ENCODE peak calls at places on chromosomes 5 and 9, in eight cellular contexts. I, M, Z, P, D, G, N and C are unnamed samples.

GRCh38 chr9:20405086-20405485 is 217.2 kb downstream of the MLLT3 start:
- DNase-seq in I (no peak), M (no peak), Z (no peak), P (no peak), D (no peak), G (no peak), N (no peak), C (no peak)

GRCh38 chr9:73239868-73240267 is 88.2 kb downstream of the ANXA1 start:
- DNase-seq in I (no peak), M (no peak), Z (no peak), P (no peak), D (no peak), G (no peak), N (no peak), C (no peak)

GRCh38 chr5:75716715-75717081 is 539 bp downstream of the POC5 start:
- DNase-seq in I (peak; percentile 53), M (no peak), Z (peak; percentile 81), P (no peak), D (no peak), G (no peak), N (no peak), C (no peak)

GRCh38 chr5:3801967-3802366 is 206.3 kb downstream of the IRX1 start:
- DNase-seq in I (no peak), M (no peak), Z (no peak), P (no peak), D (no peak), G (no peak), N (no peak), C (no peak)

GRCh38 chr5:180090769-180091546 is 19.4 kb upstream of the RNF130 start:
- DNase-seq in I (peak; percentile 89), M (peak; percentile 27), Z (no peak), P (peak; percentile 41), D (peak; percentile 34), G (no peak), N (peak; percentile 64), C (no peak)

GRCh38 chr5:81334304-81335061 is 33.1 kb downstream of the ZCCHC9 start:
- DNase-seq in I (no peak), M (no peak), Z (no peak), P (no peak), D (no peak), G (no peak), N (no peak), C (peak; percentile 84)

GRCh38 chr5:139251695-139252288 is 41.7 kb upstream of the MATR3 start:
- DNase-seq in I (no peak), M (no peak), Z (no peak), P (no peak), D (no peak), G (no peak), N (no peak), C (no peak)

GRCh38 chr5:113082547-113082905 is 105.9 kb downstream of the DCP2 start:
- DNase-seq in I (no peak), M (no peak), Z (no peak), P (no peak), D (no peak), G (no peak), N (no peak), C (no peak)

GRCh38 chr5:142671801-142672200 is 14.1 kb downstream of the FGF1 start:
- DNase-seq in I (no peak), M (no peak), Z (no peak), P (no peak), D (no peak), G (no peak), N (no peak), C (no peak)

GRCh38 chr5:115490601-115491000 is 54.0 kb downstream of the FEM1C start:
- DNase-seq in I (peak; percentile 15), M (no peak), Z (no peak), P (no peak), D (no peak), G (no peak), N (no peak), C (no peak)

GRCh38 chr5:10856646-10857332 is 95.8 kb upstream of the DAP start:
- DNase-seq in I (peak; percentile 95), M (peak; percentile 28), Z (peak; percentile 79), P (peak; percentile 16), D (no peak), G (no peak), N (no peak), C (peak; percentile 87)

GRCh38 chr5:138662599-138662998 is 87.4 kb upstream of the HSPA9 start:
- DNase-seq in I (no peak), M (no peak), Z (no peak), P (no peak), D (no peak), G (no peak), N (no peak), C (no peak)

GRCh38 chr5:122755740-122756139 is 19.1 kb upstream of the SNX2 start:
- DNase-seq in I (no peak), M (no peak), Z (no peak), P (no peak), D (no peak), G (no peak), N (no peak), C (no peak)

GRCh38 chr5:84494453-84494852 is 109.8 kb upstream of the EDIL3 start:
- DNase-seq in I (no peak), M (no peak), Z (no peak), P (no peak), D (no peak), G (no peak), N (no peak), C (no peak)

GRCh38 chr5:16695779-16696178 is 79.0 kb upstream of the RETREG1 start:
- DNase-seq in I (no peak), M (no peak), Z (no peak), P (no peak), D (no peak), G (no peak), N (no peak), C (no peak)

GRCh38 chr5:16691731-16692130 is 74.9 kb upstream of the RETREG1 start:
- DNase-seq in I (no peak), M (no peak), Z (no peak), P (no peak), D (no peak), G (no peak), N (no peak), C (no peak)

GRCh38 chr5:16690243-16690839 is 73.5 kb upstream of the RETREG1 start:
- DNase-seq in I (peak; percentile 85), M (no peak), Z (no peak), P (no peak), D (peak; percentile 16), G (no peak), N (peak; percentile 19), C (no peak)

GRCh38 chr5:16687898-16688297 is 71.1 kb upstream of the RETREG1 start:
- DNase-seq in I (no peak), M (no peak), Z (no peak), P (no peak), D (no peak), G (no peak), N (no peak), C (no peak)

DNA sequence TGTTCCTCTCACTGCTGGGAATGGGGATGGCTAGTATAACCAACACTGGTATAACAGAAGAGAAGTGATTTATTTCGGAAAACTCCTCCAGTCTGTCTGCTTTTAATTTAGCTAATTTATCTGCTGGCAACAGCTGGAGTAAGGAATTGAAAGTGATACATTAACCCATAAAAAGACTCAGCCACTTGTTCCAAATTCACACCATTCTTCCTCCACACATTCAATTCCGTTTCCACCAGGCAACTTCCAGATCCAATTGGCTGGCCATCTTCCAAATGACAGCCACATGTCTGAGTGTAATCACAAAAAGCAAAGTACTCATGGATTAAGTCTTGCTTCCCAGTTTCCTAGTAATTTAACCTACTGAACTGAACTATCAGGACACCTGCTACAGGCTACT is 77.1 kb upstream of the RETREG1 start:
- DNase-seq in I (no peak), M (no peak), Z (no peak), P (no peak), D (no peak), G (no peak), N (no peak), C (no peak)
- H3K36me3 ChIP-seq in I (peaks cover 58% of the 10 kb centered on the region), M (no peaks in the 10 kb centered on the region), Z (peaks cover 8% of the 10 kb centered on the region), P (no peaks in the 10 kb centered on the region), D (no peaks in the 10 kb centered on the region), G (no peaks in the 10 kb centered on the region), N (no peaks in the 10 kb centered on the region), C (no peaks in the 10 kb centered on the region)

GRCh38 chr9:111661150-111661801 is at the start of gene GNG10:
- DNase-seq in I (peak; percentile 57), M (no peak), Z (peak; percentile 95), P (peak; percentile 65), D (peak; percentile 39), G (no peak), N (no peak), C (no peak)
- TF ChIP-seq POLR2AphosphoS5 in I (peak; percentile 82), M (no peak), Z (peak; percentile 69), P (peak; percentile 15), D (no peak), G (peak; percentile 31), N (peak; percentile 81), C (peak; percentile 50)

GRCh38 chr5:135393691-135394090 is 5.3 kb downstream of the MACROH2A1 start:
- DNase-seq in I (no peak), M (no peak), Z (no peak), P (no peak), D (no peak), G (no peak), N (no peak), C (no peak)

GRCh38 chr5:135392256-135392655 is 6.8 kb downstream of the MACROH2A1 start:
- DNase-seq in I (no peak), M (no peak), Z (no peak), P (no peak), D (no peak), G (no peak), N (no peak), C (peak; percentile 72)

GRCh38 chr5:135395451-135395850 is 3.6 kb downstream of the MACROH2A1 start:
- DNase-seq in I (no peak), M (no peak), Z (no peak), P (no peak), D (no peak), G (no peak), N (no peak), C (no peak)

GRCh38 chr5:135393229-135393628 is 5.8 kb downstream of the MACROH2A1 start:
- DNase-seq in I (no peak), M (no peak), Z (no peak), P (no peak), D (no peak), G (no peak), N (no peak), C (peak; percentile 90)

GRCh38 chr5:135394095-135394494 is 4.9 kb downstream of the MACROH2A1 start:
- DNase-seq in I (no peak), M (no peak), Z (no peak), P (no peak), D (no peak), G (no peak), N (no peak), C (no peak)
- H3K36me3 ChIP-seq in I (no peaks in the 10 kb centered on the region), M (no peaks in the 10 kb centered on the region), Z (peaks cover 8% of the 10 kb centered on the region), P (no peaks in the 10 kb centered on the region), D (no peaks in the 10 kb centered on the region), G (peaks cover 2% of the 10 kb centered on the region), N (peaks cover 17% of the 10 kb centered on the region), C (peaks cover 19% of the 10 kb centered on the region)

GRCh38 chr9:110777843-110778215 is 109.2 kb downstream of the MUSK start:
- DNase-seq in I (no peak), M (no peak), Z (no peak), P (no peak), D (no peak), G (no peak), N (no peak), C (no peak)

GRCh38 chr9:110776207-110776606 is 107.6 kb downstream of the MUSK start:
- DNase-seq in I (no peak), M (no peak), Z (no peak), P (no peak), D (no peak), G (no peak), N (no peak), C (no peak)

GRCh38 chr9:110777201-110777842 is 108.7 kb downstream of the MUSK start:
- DNase-seq in I (no peak), M (no peak), Z (no peak), P (no peak), D (no peak), G (no peak), N (no peak), C (no peak)

GRCh38 chr9:110775724-110776123 is 107.1 kb downstream of the MUSK start:
- DNase-seq in I (no peak), M (no peak), Z (no peak), P (no peak), D (no peak), G (no peak), N (no peak), C (no peak)
- TF ChIP-seq POLR2AphosphoS5 in I (no peak), M (no peak), Z (no peak), P (no peak), D (no peak), G (no peak), N (no peak), C (no peak)